ENCODE peak calls at places on chromosomes 12 and 14, in ten cellular contexts. One of them, this sample, is unnamed.

GRCh38 chr12:62684586-62685295 is 218.1 kb downstream of the MON2 start:
- DNase-seq in activated T-helper 1 cell treated with anti-CD3 and anti-CD28 coated beads, Interleukin-2, amount 50 U/mL, for 16 hours: no peak
- DNase-seq in A172: no peak
- DNase-seq in NAMALWA: no peak
- DNase-seq in kidney tubule cell: no peak
- DNase-seq in choroid plexus epithelial cell: no peak
- DNase-seq in activated T-helper 9 cell treated with anti-CD3 and anti-CD28 coated beads, Interleukin-2, amount 50 U/mL, for 16 hours: no peak
- DNase-seq in astrocyte of the spinal cord: peak
- DNase-seq in HTR-8/SVneo: no peak
- DNase-seq in amniotic stem cell: no peak
- DNase-seq in this sample: no peak

GRCh38 chr12:52521581-52522266 is 1.5 kb upstream of the KRT5 start:
- DNase-seq in activated T-helper 1 cell treated with anti-CD3 and anti-CD28 coated beads, Interleukin-2, amount 50 U/mL, for 16 hours: no peak
- DNase-seq in A172: no peak
- DNase-seq in NAMALWA: no peak
- DNase-seq in kidney tubule cell: no peak
- DNase-seq in choroid plexus epithelial cell: peak
- DNase-seq in activated T-helper 9 cell treated with anti-CD3 and anti-CD28 coated beads, Interleukin-2, amount 50 U/mL, for 16 hours: no peak
- DNase-seq in astrocyte of the spinal cord: peak
- DNase-seq in HTR-8/SVneo: no peak
- DNase-seq in amniotic stem cell: no peak
- DNase-seq in this sample: no peak

GRCh38 chr12:92107094-92107493 is 38.6 kb downstream of the BTG1 start:
- DNase-seq in activated T-helper 1 cell treated with anti-CD3 and anti-CD28 coated beads, Interleukin-2, amount 50 U/mL, for 16 hours: no peak
- DNase-seq in A172: no peak
- DNase-seq in NAMALWA: no peak
- DNase-seq in kidney tubule cell: no peak
- DNase-seq in choroid plexus epithelial cell: no peak
- DNase-seq in activated T-helper 9 cell treated with anti-CD3 and anti-CD28 coated beads, Interleukin-2, amount 50 U/mL, for 16 hours: no peak
- DNase-seq in astrocyte of the spinal cord: no peak
- DNase-seq in HTR-8/SVneo: no peak
- DNase-seq in amniotic stem cell: no peak
- DNase-seq in this sample: no peak

GRCh38 chr14:95291859-95292542 is 27.7 kb downstream of the CLMN start:
- DNase-seq in activated T-helper 1 cell treated with anti-CD3 and anti-CD28 coated beads, Interleukin-2, amount 50 U/mL, for 16 hours: no peak
- DNase-seq in A172: no peak
- DNase-seq in NAMALWA: peak
- DNase-seq in kidney tubule cell: peak
- DNase-seq in choroid plexus epithelial cell: peak
- DNase-seq in activated T-helper 9 cell treated with anti-CD3 and anti-CD28 coated beads, Interleukin-2, amount 50 U/mL, for 16 hours: no peak
- DNase-seq in astrocyte of the spinal cord: peak
- DNase-seq in HTR-8/SVneo: no peak
- DNase-seq in amniotic stem cell: no peak
- DNase-seq in this sample: no peak

GRCh38 chr14:67464856-67465255 is 23.7 kb downstream of the TMEM229B start:
- DNase-seq in activated T-helper 1 cell treated with anti-CD3 and anti-CD28 coated beads, Interleukin-2, amount 50 U/mL, for 16 hours: no peak
- DNase-seq in A172: no peak
- DNase-seq in NAMALWA: no peak
- DNase-seq in kidney tubule cell: no peak
- DNase-seq in choroid plexus epithelial cell: no peak
- DNase-seq in activated T-helper 9 cell treated with anti-CD3 and anti-CD28 coated beads, Interleukin-2, amount 50 U/mL, for 16 hours: no peak
- DNase-seq in astrocyte of the spinal cord: no peak
- DNase-seq in HTR-8/SVneo: no peak
- DNase-seq in amniotic stem cell: no peak
- DNase-seq in this sample: no peak

GRCh38 chr12:92396647-92397258 is 251.1 kb upstream of the BTG1 start:
- DNase-seq in activated T-helper 1 cell treated with anti-CD3 and anti-CD28 coated beads, Interleukin-2, amount 50 U/mL, for 16 hours: no peak
- DNase-seq in A172: peak
- DNase-seq in NAMALWA: no peak
- DNase-seq in kidney tubule cell: peak
- DNase-seq in choroid plexus epithelial cell: peak
- DNase-seq in activated T-helper 9 cell treated with anti-CD3 and anti-CD28 coated beads, Interleukin-2, amount 50 U/mL, for 16 hours: no peak
- DNase-seq in astrocyte of the spinal cord: peak
- DNase-seq in HTR-8/SVneo: no peak
- DNase-seq in amniotic stem cell: peak
- DNase-seq in this sample: peak

GRCh38 chr12:82793882-82794281 is 107.2 kb downstream of the TMTC2 start:
- DNase-seq in activated T-helper 1 cell treated with anti-CD3 and anti-CD28 coated beads, Interleukin-2, amount 50 U/mL, for 16 hours: no peak
- DNase-seq in A172: no peak
- DNase-seq in NAMALWA: no peak
- DNase-seq in kidney tubule cell: no peak
- DNase-seq in choroid plexus epithelial cell: no peak
- DNase-seq in activated T-helper 9 cell treated with anti-CD3 and anti-CD28 coated beads, Interleukin-2, amount 50 U/mL, for 16 hours: no peak
- DNase-seq in astrocyte of the spinal cord: no peak
- DNase-seq in HTR-8/SVneo: no peak
- DNase-seq in amniotic stem cell: no peak
- DNase-seq in this sample: no peak

GRCh38 chr14:76904100-76904739 is 78.0 kb downstream of the LRRC74A start:
- DNase-seq in activated T-helper 1 cell treated with anti-CD3 and anti-CD28 coated beads, Interleukin-2, amount 50 U/mL, for 16 hours: no peak
- DNase-seq in A172: peak
- DNase-seq in NAMALWA: no peak
- DNase-seq in kidney tubule cell: peak
- DNase-seq in choroid plexus epithelial cell: peak
- DNase-seq in activated T-helper 9 cell treated with anti-CD3 and anti-CD28 coated beads, Interleukin-2, amount 50 U/mL, for 16 hours: no peak
- DNase-seq in astrocyte of the spinal cord: peak
- DNase-seq in HTR-8/SVneo: peak
- DNase-seq in amniotic stem cell: peak
- DNase-seq in this sample: peak

GRCh38 chr12:116067892-116068291 is 209.6 kb downstream of the MED13L start:
- DNase-seq in activated T-helper 1 cell treated with anti-CD3 and anti-CD28 coated beads, Interleukin-2, amount 50 U/mL, for 16 hours: no peak
- DNase-seq in A172: no peak
- DNase-seq in NAMALWA: no peak
- DNase-seq in kidney tubule cell: no peak
- DNase-seq in choroid plexus epithelial cell: no peak
- DNase-seq in activated T-helper 9 cell treated with anti-CD3 and anti-CD28 coated beads, Interleukin-2, amount 50 U/mL, for 16 hours: no peak
- DNase-seq in astrocyte of the spinal cord: no peak
- DNase-seq in HTR-8/SVneo: no peak
- DNase-seq in amniotic stem cell: no peak
- DNase-seq in this sample: no peak

GRCh38 chr12:110102255-110102654 is 21.9 kb upstream of the IFT81 start:
- DNase-seq in activated T-helper 1 cell treated with anti-CD3 and anti-CD28 coated beads, Interleukin-2, amount 50 U/mL, for 16 hours: no peak
- DNase-seq in A172: peak
- DNase-seq in NAMALWA: peak
- DNase-seq in kidney tubule cell: peak
- DNase-seq in choroid plexus epithelial cell: peak
- DNase-seq in activated T-helper 9 cell treated with anti-CD3 and anti-CD28 coated beads, Interleukin-2, amount 50 U/mL, for 16 hours: no peak
- DNase-seq in astrocyte of the spinal cord: peak
- DNase-seq in HTR-8/SVneo: peak
- DNase-seq in amniotic stem cell: no peak
- DNase-seq in this sample: no peak

GRCh38 chr14:60002819-60003492 is 83.0 kb downstream of the LRRC9 start:
- DNase-seq in activated T-helper 1 cell treated with anti-CD3 and anti-CD28 coated beads, Interleukin-2, amount 50 U/mL, for 16 hours: no peak
- DNase-seq in A172: no peak
- DNase-seq in NAMALWA: no peak
- DNase-seq in kidney tubule cell: no peak
- DNase-seq in choroid plexus epithelial cell: no peak
- DNase-seq in activated T-helper 9 cell treated with anti-CD3 and anti-CD28 coated beads, Interleukin-2, amount 50 U/mL, for 16 hours: no peak
- DNase-seq in astrocyte of the spinal cord: no peak
- DNase-seq in HTR-8/SVneo: no peak
- DNase-seq in amniotic stem cell: no peak
- DNase-seq in this sample: no peak

GRCh38 chr12:123094349-123095073 is 56.4 kb downstream of the PITPNM2 start:
- DNase-seq in activated T-helper 1 cell treated with anti-CD3 and anti-CD28 coated beads, Interleukin-2, amount 50 U/mL, for 16 hours: no peak
- DNase-seq in A172: peak
- DNase-seq in NAMALWA: no peak
- DNase-seq in kidney tubule cell: peak
- DNase-seq in choroid plexus epithelial cell: peak
- DNase-seq in activated T-helper 9 cell treated with anti-CD3 and anti-CD28 coated beads, Interleukin-2, amount 50 U/mL, for 16 hours: no peak
- DNase-seq in astrocyte of the spinal cord: peak
- DNase-seq in HTR-8/SVneo: peak
- DNase-seq in amniotic stem cell: peak
- DNase-seq in this sample: peak

GRCh38 chr14:102775855-102776760 is 1.1 kb upstream of the TRAF3 start:
- DNase-seq in activated T-helper 1 cell treated with anti-CD3 and anti-CD28 coated beads, Interleukin-2, amount 50 U/mL, for 16 hours: no peak
- DNase-seq in A172: peak
- DNase-seq in NAMALWA: no peak
- DNase-seq in kidney tubule cell: peak
- DNase-seq in choroid plexus epithelial cell: peak
- DNase-seq in activated T-helper 9 cell treated with anti-CD3 and anti-CD28 coated beads, Interleukin-2, amount 50 U/mL, for 16 hours: no peak
- DNase-seq in astrocyte of the spinal cord: peak
- DNase-seq in HTR-8/SVneo: no peak
- DNase-seq in amniotic stem cell: peak
- DNase-seq in this sample: no peak

GRCh38 chr14:95364481-95365209 is 44.9 kb upstream of the CLMN start:
- DNase-seq in activated T-helper 1 cell treated with anti-CD3 and anti-CD28 coated beads, Interleukin-2, amount 50 U/mL, for 16 hours: no peak
- DNase-seq in A172: no peak
- DNase-seq in NAMALWA: no peak
- DNase-seq in kidney tubule cell: no peak
- DNase-seq in choroid plexus epithelial cell: no peak
- DNase-seq in activated T-helper 9 cell treated with anti-CD3 and anti-CD28 coated beads, Interleukin-2, amount 50 U/mL, for 16 hours: no peak
- DNase-seq in astrocyte of the spinal cord: no peak
- DNase-seq in HTR-8/SVneo: no peak
- DNase-seq in amniotic stem cell: no peak
- DNase-seq in this sample: no peak

GRCh38 chr12:46385439-46385838 is 12.9 kb upstream of the SLC38A2 start:
- DNase-seq in activated T-helper 1 cell treated with anti-CD3 and anti-CD28 coated beads, Interleukin-2, amount 50 U/mL, for 16 hours: no peak
- DNase-seq in A172: no peak
- DNase-seq in NAMALWA: no peak
- DNase-seq in kidney tubule cell: no peak
- DNase-seq in choroid plexus epithelial cell: no peak
- DNase-seq in activated T-helper 9 cell treated with anti-CD3 and anti-CD28 coated beads, Interleukin-2, amount 50 U/mL, for 16 hours: no peak
- DNase-seq in astrocyte of the spinal cord: peak
- DNase-seq in HTR-8/SVneo: no peak
- DNase-seq in amniotic stem cell: no peak
- DNase-seq in this sample: no peak

GRCh38 chr12:107088912-107089311 is 4.4 kb downstream of the CRY1 start:
- DNase-seq in activated T-helper 1 cell treated with anti-CD3 and anti-CD28 coated beads, Interleukin-2, amount 50 U/mL, for 16 hours: no peak
- DNase-seq in A172: no peak
- DNase-seq in NAMALWA: no peak
- DNase-seq in kidney tubule cell: no peak
- DNase-seq in choroid plexus epithelial cell: no peak
- DNase-seq in activated T-helper 9 cell treated with anti-CD3 and anti-CD28 coated beads, Interleukin-2, amount 50 U/mL, for 16 hours: no peak
- DNase-seq in astrocyte of the spinal cord: no peak
- DNase-seq in HTR-8/SVneo: no peak
- DNase-seq in amniotic stem cell: no peak
- DNase-seq in this sample: no peak

GRCh38 chr14:91892918-91893527 is 25.7 kb upstream of the TC2N start:
- DNase-seq in activated T-helper 1 cell treated with anti-CD3 and anti-CD28 coated beads, Interleukin-2, amount 50 U/mL, for 16 hours: no peak
- DNase-seq in A172: no peak
- DNase-seq in NAMALWA: peak
- DNase-seq in kidney tubule cell: no peak
- DNase-seq in choroid plexus epithelial cell: peak
- DNase-seq in activated T-helper 9 cell treated with anti-CD3 and anti-CD28 coated beads, Interleukin-2, amount 50 U/mL, for 16 hours: no peak
- DNase-seq in astrocyte of the spinal cord: no peak
- DNase-seq in HTR-8/SVneo: peak
- DNase-seq in amniotic stem cell: no peak
- DNase-seq in this sample: no peak

GRCh38 chr12:79566452-79566851 is 124.3 kb downstream of the PAWR start:
- DNase-seq in activated T-helper 1 cell treated with anti-CD3 and anti-CD28 coated beads, Interleukin-2, amount 50 U/mL, for 16 hours: no peak
- DNase-seq in A172: no peak
- DNase-seq in NAMALWA: no peak
- DNase-seq in kidney tubule cell: peak
- DNase-seq in choroid plexus epithelial cell: peak
- DNase-seq in activated T-helper 9 cell treated with anti-CD3 and anti-CD28 coated beads, Interleukin-2, amount 50 U/mL, for 16 hours: no peak
- DNase-seq in astrocyte of the spinal cord: peak
- DNase-seq in HTR-8/SVneo: no peak
- DNase-seq in amniotic stem cell: no peak
- DNase-seq in this sample: no peak

GRCh38 chr12:5166976-5167375 is 123.3 kb downstream of the KCNA5 start:
- DNase-seq in activated T-helper 1 cell treated with anti-CD3 and anti-CD28 coated beads, Interleukin-2, amount 50 U/mL, for 16 hours: no peak
- DNase-seq in A172: peak
- DNase-seq in NAMALWA: no peak
- DNase-seq in kidney tubule cell: peak
- DNase-seq in choroid plexus epithelial cell: peak
- DNase-seq in activated T-helper 9 cell treated with anti-CD3 and anti-CD28 coated beads, Interleukin-2, amount 50 U/mL, for 16 hours: no peak
- DNase-seq in astrocyte of the spinal cord: peak
- DNase-seq in HTR-8/SVneo: no peak
- DNase-seq in amniotic stem cell: peak
- DNase-seq in this sample: peak

GRCh38 chr14:55025948-55026347 is 951 bp downstream of the WDHD1 start:
- DNase-seq in activated T-helper 1 cell treated with anti-CD3 and anti-CD28 coated beads, Interleukin-2, amount 50 U/mL, for 16 hours: no peak
- DNase-seq in A172: no peak
- DNase-seq in NAMALWA: no peak
- DNase-seq in kidney tubule cell: no peak
- DNase-seq in choroid plexus epithelial cell: no peak
- DNase-seq in activated T-helper 9 cell treated with anti-CD3 and anti-CD28 coated beads, Interleukin-2, amount 50 U/mL, for 16 hours: no peak
- DNase-seq in astrocyte of the spinal cord: no peak
- DNase-seq in HTR-8/SVneo: no peak
- DNase-seq in amniotic stem cell: no peak
- DNase-seq in this sample: no peak

GRCh38 chr14:67010602-67011001 is 178.6 kb upstream of the GARIN2 start:
- DNase-seq in activated T-helper 1 cell treated with anti-CD3 and anti-CD28 coated beads, Interleukin-2, amount 50 U/mL, for 16 hours: no peak
- DNase-seq in A172: no peak
- DNase-seq in NAMALWA: no peak
- DNase-seq in kidney tubule cell: no peak
- DNase-seq in choroid plexus epithelial cell: no peak
- DNase-seq in activated T-helper 9 cell treated with anti-CD3 and anti-CD28 coated beads, Interleukin-2, amount 50 U/mL, for 16 hours: no peak
- DNase-seq in astrocyte of the spinal cord: no peak
- DNase-seq in HTR-8/SVneo: no peak
- DNase-seq in amniotic stem cell: no peak
- DNase-seq in this sample: no peak

GRCh38 chr14:24430682-24431568 is 1.2 kb downstream of the KHNYN start:
- DNase-seq in activated T-helper 1 cell treated with anti-CD3 and anti-CD28 coated beads, Interleukin-2, amount 50 U/mL, for 16 hours: peak
- DNase-seq in A172: no peak
- DNase-seq in NAMALWA: peak
- DNase-seq in kidney tubule cell: peak
- DNase-seq in choroid plexus epithelial cell: peak
- DNase-seq in activated T-helper 9 cell treated with anti-CD3 and anti-CD28 coated beads, Interleukin-2, amount 50 U/mL, for 16 hours: peak
- DNase-seq in astrocyte of the spinal cord: peak
- DNase-seq in HTR-8/SVneo: no peak
- DNase-seq in amniotic stem cell: no peak
- DNase-seq in this sample: no peak

GRCh38 chr12:18750087-18750486 is 12.2 kb downstream of the CAPZA3 start:
- DNase-seq in activated T-helper 1 cell treated with anti-CD3 and anti-CD28 coated beads, Interleukin-2, amount 50 U/mL, for 16 hours: no peak
- DNase-seq in A172: no peak
- DNase-seq in NAMALWA: no peak
- DNase-seq in kidney tubule cell: no peak
- DNase-seq in choroid plexus epithelial cell: peak
- DNase-seq in activated T-helper 9 cell treated with anti-CD3 and anti-CD28 coated beads, Interleukin-2, amount 50 U/mL, for 16 hours: no peak
- DNase-seq in astrocyte of the spinal cord: no peak
- DNase-seq in HTR-8/SVneo: no peak
- DNase-seq in amniotic stem cell: no peak
- DNase-seq in this sample: no peak

GRCh38 chr12:23949212-23950010 is at the start of gene SOX5:
- DNase-seq in activated T-helper 1 cell treated with anti-CD3 and anti-CD28 coated beads, Interleukin-2, amount 50 U/mL, for 16 hours: no peak
- DNase-seq in A172: no peak
- DNase-seq in NAMALWA: peak
- DNase-seq in kidney tubule cell: peak
- DNase-seq in choroid plexus epithelial cell: peak
- DNase-seq in activated T-helper 9 cell treated with anti-CD3 and anti-CD28 coated beads, Interleukin-2, amount 50 U/mL, for 16 hours: no peak
- DNase-seq in astrocyte of the spinal cord: peak
- DNase-seq in HTR-8/SVneo: no peak
- DNase-seq in amniotic stem cell: no peak
- DNase-seq in this sample: no peak

GRCh38 chr14:76938092-76938500 is 90.4 kb downstream of the IRF2BPL start:
- DNase-seq in activated T-helper 1 cell treated with anti-CD3 and anti-CD28 coated beads, Interleukin-2, amount 50 U/mL, for 16 hours: no peak
- DNase-seq in A172: no peak
- DNase-seq in NAMALWA: no peak
- DNase-seq in kidney tubule cell: no peak
- DNase-seq in choroid plexus epithelial cell: no peak
- DNase-seq in activated T-helper 9 cell treated with anti-CD3 and anti-CD28 coated beads, Interleukin-2, amount 50 U/mL, for 16 hours: no peak
- DNase-seq in astrocyte of the spinal cord: peak
- DNase-seq in HTR-8/SVneo: no peak
- DNase-seq in amniotic stem cell: no peak
- DNase-seq in this sample: no peak

GRCh38 chr12:103102225-103102744 is 144.8 kb downstream of the ASCL1 start:
- DNase-seq in activated T-helper 1 cell treated with anti-CD3 and anti-CD28 coated beads, Interleukin-2, amount 50 U/mL, for 16 hours: no peak
- DNase-seq in A172: no peak
- DNase-seq in NAMALWA: no peak
- DNase-seq in kidney tubule cell: no peak
- DNase-seq in choroid plexus epithelial cell: no peak
- DNase-seq in activated T-helper 9 cell treated with anti-CD3 and anti-CD28 coated beads, Interleukin-2, amount 50 U/mL, for 16 hours: no peak
- DNase-seq in astrocyte of the spinal cord: no peak
- DNase-seq in HTR-8/SVneo: no peak
- DNase-seq in amniotic stem cell: no peak
- DNase-seq in this sample: no peak

GRCh38 chr12:46492471-46493351 is 120.1 kb upstream of the SLC38A2 start:
- DNase-seq in activated T-helper 1 cell treated with anti-CD3 and anti-CD28 coated beads, Interleukin-2, amount 50 U/mL, for 16 hours: no peak
- DNase-seq in A172: peak
- DNase-seq in NAMALWA: no peak
- DNase-seq in kidney tubule cell: peak
- DNase-seq in choroid plexus epithelial cell: peak
- DNase-seq in activated T-helper 9 cell treated with anti-CD3 and anti-CD28 coated beads, Interleukin-2, amount 50 U/mL, for 16 hours: no peak
- DNase-seq in astrocyte of the spinal cord: peak
- DNase-seq in HTR-8/SVneo: peak
- DNase-seq in amniotic stem cell: peak
- DNase-seq in this sample: no peak

GRCh38 chr14:75578099-75578785 is at the start of gene FLVCR2:
- DNase-seq in activated T-helper 1 cell treated with anti-CD3 and anti-CD28 coated beads, Interleukin-2, amount 50 U/mL, for 16 hours: peak
- DNase-seq in A172: peak
- DNase-seq in NAMALWA: no peak
- DNase-seq in kidney tubule cell: peak
- DNase-seq in choroid plexus epithelial cell: peak
- DNase-seq in activated T-helper 9 cell treated with anti-CD3 and anti-CD28 coated beads, Interleukin-2, amount 50 U/mL, for 16 hours: peak
- DNase-seq in astrocyte of the spinal cord: peak
- DNase-seq in HTR-8/SVneo: peak
- DNase-seq in amniotic stem cell: peak
- DNase-seq in this sample: no peak